ENCODE peak calls at places on chromosomes 5 and 9, in nine cellular contexts. One of them, this sample, is unnamed.

GRCh38 chr9:105757496-105758251 is 63.3 kb downstream of the TMEM38B start:
- DNase-seq in small intestine: no peak
- DNase-seq in PC-9: no peak
- DNase-seq in SJSA1: no peak
- DNase-seq in endothelial cell of umbilical vein: no peak
- DNase-seq in CD4-positive, CD25-positive, alpha-beta regulatory T cell: no peak
- DNase-seq in H9: no peak
- DNase-seq in stomach: no peak
- DNase-seq in naive thymus-derived CD4-positive, alpha-beta T cell: no peak
- DNase-seq in this sample: no peak

GRCh38 chr5:174343826-174344225 is 298.3 kb downstream of the NSG2 start:
- DNase-seq in stomach: no peak
- DNase-seq in SJSA1: no peak
- DNase-seq in naive thymus-derived CD4-positive, alpha-beta T cell: no peak
- DNase-seq in CD4-positive, CD25-positive, alpha-beta regulatory T cell: no peak
- DNase-seq in PC-9: no peak
- DNase-seq in H9: no peak
- DNase-seq in small intestine: no peak
- DNase-seq in endothelial cell of umbilical vein: no peak
- DNase-seq in this sample: no peak

GRCh38 chr5:50667079-50667652 is 729 bp downstream of the PARP8 start:
- DNase-seq in H9: peak; percentile 66
- DNase-seq in SJSA1: peak; percentile 53
- DNase-seq in small intestine: peak; percentile 43
- DNase-seq in CD4-positive, CD25-positive, alpha-beta regulatory T cell: no peak
- DNase-seq in PC-9: no peak
- DNase-seq in naive thymus-derived CD4-positive, alpha-beta T cell: peak; percentile 76
- DNase-seq in endothelial cell of umbilical vein: peak; percentile 4
- DNase-seq in stomach: peak; percentile 63
- DNase-seq in this sample: no peak

GRCh38 chr5:119345861-119346260 is 10.0 kb upstream of the TNFAIP8 start:
- DNase-seq in endothelial cell of umbilical vein: no peak
- DNase-seq in PC-9: no peak
- DNase-seq in stomach: no peak
- DNase-seq in SJSA1: no peak
- DNase-seq in naive thymus-derived CD4-positive, alpha-beta T cell: no peak
- DNase-seq in small intestine: no peak
- DNase-seq in H9: no peak
- DNase-seq in CD4-positive, CD25-positive, alpha-beta regulatory T cell: no peak
- DNase-seq in this sample: no peak

GRCh38 chr9:91678807-91679206 is 255.2 kb upstream of the NFIL3 start:
- DNase-seq in CD4-positive, CD25-positive, alpha-beta regulatory T cell: no peak
- DNase-seq in H9: no peak
- DNase-seq in PC-9: no peak
- DNase-seq in endothelial cell of umbilical vein: no peak
- DNase-seq in stomach: no peak
- DNase-seq in SJSA1: no peak
- DNase-seq in naive thymus-derived CD4-positive, alpha-beta T cell: no peak
- DNase-seq in small intestine: no peak
- DNase-seq in this sample: peak; percentile 20

GRCh38 chr9:96853711-96854072 is 622 bp downstream of the ZNF782 start:
- DNase-seq in PC-9: no peak
- DNase-seq in stomach: no peak
- DNase-seq in H9: no peak
- DNase-seq in SJSA1: no peak
- DNase-seq in naive thymus-derived CD4-positive, alpha-beta T cell: peak; percentile 25
- DNase-seq in small intestine: peak; percentile 32
- DNase-seq in endothelial cell of umbilical vein: no peak
- DNase-seq in CD4-positive, CD25-positive, alpha-beta regulatory T cell: peak; percentile 40
- DNase-seq in this sample: no peak

GRCh38 chr5:169182797-169183196 is 118.1 kb downstream of the SLIT3 start:
- DNase-seq in PC-9: no peak
- DNase-seq in stomach: no peak
- DNase-seq in naive thymus-derived CD4-positive, alpha-beta T cell: no peak
- DNase-seq in CD4-positive, CD25-positive, alpha-beta regulatory T cell: no peak
- DNase-seq in endothelial cell of umbilical vein: no peak
- DNase-seq in H9: no peak
- DNase-seq in small intestine: no peak
- DNase-seq in SJSA1: no peak
- DNase-seq in this sample: no peak

GRCh38 chr5:58135571-58136335 is 324.1 kb downstream of the PLK2 start:
- DNase-seq in naive thymus-derived CD4-positive, alpha-beta T cell: no peak
- DNase-seq in stomach: no peak
- DNase-seq in CD4-positive, CD25-positive, alpha-beta regulatory T cell: no peak
- DNase-seq in SJSA1: no peak
- DNase-seq in small intestine: no peak
- DNase-seq in PC-9: no peak
- DNase-seq in endothelial cell of umbilical vein: no peak
- DNase-seq in H9: no peak
- DNase-seq in this sample: no peak

GRCh38 chr5:109177227-109177626 is 232.5 kb downstream of the PJA2 start:
- DNase-seq in SJSA1: no peak
- DNase-seq in CD4-positive, CD25-positive, alpha-beta regulatory T cell: no peak
- DNase-seq in stomach: no peak
- DNase-seq in endothelial cell of umbilical vein: no peak
- DNase-seq in naive thymus-derived CD4-positive, alpha-beta T cell: no peak
- DNase-seq in PC-9: no peak
- DNase-seq in small intestine: no peak
- DNase-seq in H9: no peak
- DNase-seq in this sample: no peak

GRCh38 chr9:135849186-135849585 is 58.2 kb downstream of the CAMSAP1 start:
- DNase-seq in CD4-positive, CD25-positive, alpha-beta regulatory T cell: no peak
- DNase-seq in PC-9: no peak
- DNase-seq in endothelial cell of umbilical vein: no peak
- DNase-seq in small intestine: no peak
- DNase-seq in naive thymus-derived CD4-positive, alpha-beta T cell: no peak
- DNase-seq in H9: no peak
- DNase-seq in stomach: no peak
- DNase-seq in SJSA1: no peak
- DNase-seq in this sample: no peak

GRCh38 chr5:127068771-127069330 is 4.5 kb downstream of the C5orf63 start:
- DNase-seq in naive thymus-derived CD4-positive, alpha-beta T cell: no peak
- DNase-seq in SJSA1: no peak
- DNase-seq in stomach: no peak
- DNase-seq in H9: no peak
- DNase-seq in PC-9: no peak
- DNase-seq in CD4-positive, CD25-positive, alpha-beta regulatory T cell: no peak
- DNase-seq in endothelial cell of umbilical vein: peak; percentile 67
- DNase-seq in small intestine: no peak
- DNase-seq in this sample: no peak

DNA sequence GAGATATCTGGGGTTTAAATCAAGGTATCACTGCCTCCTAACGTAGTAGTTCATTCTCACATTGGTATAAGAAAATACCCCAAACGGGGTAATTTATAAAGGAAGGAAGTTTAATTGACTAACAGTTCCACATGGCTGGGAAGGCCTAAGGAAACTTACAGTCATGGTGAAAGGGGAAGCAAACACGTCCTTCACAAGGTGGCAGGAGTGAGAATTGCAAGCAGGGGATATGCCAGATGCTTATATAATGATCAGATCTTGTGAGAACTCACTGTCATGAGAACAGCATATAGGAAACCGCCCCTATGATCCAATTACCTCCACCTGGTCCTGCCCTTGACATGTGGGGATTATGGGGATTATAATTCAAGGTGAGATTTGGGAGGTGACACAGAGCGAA is 1280.2 kb upstream of the C9orf72 start:
- DNase-seq in stomach: no peak
- DNase-seq in SJSA1: no peak
- DNase-seq in PC-9: no peak
- DNase-seq in endothelial cell of umbilical vein: no peak
- DNase-seq in CD4-positive, CD25-positive, alpha-beta regulatory T cell: no peak
- DNase-seq in small intestine: no peak
- DNase-seq in H9: peak; percentile 33
- DNase-seq in naive thymus-derived CD4-positive, alpha-beta T cell: no peak
- DNase-seq in this sample: no peak
- H3K4me1 ChIP-seq in stomach: no peaks in the 10 kb centered on the region
- H3K4me1 ChIP-seq in SJSA1: no peaks in the 10 kb centered on the region
- H3K4me1 ChIP-seq in PC-9: no peaks in the 10 kb centered on the region
- H3K4me1 ChIP-seq in endothelial cell of umbilical vein: no peaks in the 10 kb centered on the region
- H3K4me1 ChIP-seq in CD4-positive, CD25-positive, alpha-beta regulatory T cell: no peaks in the 10 kb centered on the region
- H3K4me1 ChIP-seq in small intestine: no peaks in the 10 kb centered on the region
- H3K4me1 ChIP-seq in H9: no peaks in the 10 kb centered on the region
- H3K4me1 ChIP-seq in naive thymus-derived CD4-positive, alpha-beta T cell: no peaks in the 10 kb centered on the region
- H3K4me1 ChIP-seq in this sample: no peaks in the 10 kb centered on the region

GRCh38 chr9:130022566-130023146 is 20.3 kb downstream of the FNBP1 start:
- DNase-seq in CD4-positive, CD25-positive, alpha-beta regulatory T cell: no peak
- DNase-seq in small intestine: no peak
- DNase-seq in stomach: no peak
- DNase-seq in naive thymus-derived CD4-positive, alpha-beta T cell: no peak
- DNase-seq in endothelial cell of umbilical vein: no peak
- DNase-seq in PC-9: no peak
- DNase-seq in SJSA1: no peak
- DNase-seq in H9: no peak
- DNase-seq in this sample: no peak
- H3K27ac ChIP-seq in CD4-positive, CD25-positive, alpha-beta regulatory T cell: peak overlapping the region; percentile 65
- H3K27ac ChIP-seq in small intestine: peak overlapping the region; percentile 21
- H3K27ac ChIP-seq in stomach: peak overlapping the region; percentile 49
- H3K27ac ChIP-seq in naive thymus-derived CD4-positive, alpha-beta T cell: peak overlapping the region; percentile 43
- H3K27ac ChIP-seq in endothelial cell of umbilical vein: no peak overlapping the region
- H3K27ac ChIP-seq in PC-9: peak overlapping the region; percentile 89
- H3K27ac ChIP-seq in SJSA1: no peak overlapping the region
- H3K27ac ChIP-seq in H9: no peak overlapping the region
- H3K27ac ChIP-seq in this sample: no peak overlapping the region

GRCh38 chr9:77952641-77953341 is 78.8 kb downstream of the GNAQ start:
- DNase-seq in stomach: no peak
- DNase-seq in endothelial cell of umbilical vein: peak; percentile 81
- DNase-seq in CD4-positive, CD25-positive, alpha-beta regulatory T cell: no peak
- DNase-seq in naive thymus-derived CD4-positive, alpha-beta T cell: no peak
- DNase-seq in H9: no peak
- DNase-seq in PC-9: peak; percentile 61
- DNase-seq in small intestine: no peak
- DNase-seq in SJSA1: no peak
- DNase-seq in this sample: no peak

GRCh38 chr9:77954619-77955018 is 77.0 kb downstream of the GNAQ start:
- DNase-seq in stomach: no peak
- DNase-seq in H9: no peak
- DNase-seq in PC-9: no peak
- DNase-seq in SJSA1: no peak
- DNase-seq in small intestine: no peak
- DNase-seq in naive thymus-derived CD4-positive, alpha-beta T cell: no peak
- DNase-seq in endothelial cell of umbilical vein: no peak
- DNase-seq in CD4-positive, CD25-positive, alpha-beta regulatory T cell: no peak
- DNase-seq in this sample: no peak

GRCh38 chr9:77953590-77953989 is 78.0 kb downstream of the GNAQ start:
- DNase-seq in PC-9: no peak
- DNase-seq in SJSA1: no peak
- DNase-seq in endothelial cell of umbilical vein: no peak
- DNase-seq in naive thymus-derived CD4-positive, alpha-beta T cell: no peak
- DNase-seq in H9: no peak
- DNase-seq in CD4-positive, CD25-positive, alpha-beta regulatory T cell: no peak
- DNase-seq in small intestine: no peak
- DNase-seq in stomach: no peak
- DNase-seq in this sample: no peak

GRCh38 chr9:77954018-77954417 is 77.6 kb downstream of the GNAQ start:
- DNase-seq in CD4-positive, CD25-positive, alpha-beta regulatory T cell: no peak
- DNase-seq in H9: no peak
- DNase-seq in SJSA1: no peak
- DNase-seq in small intestine: no peak
- DNase-seq in stomach: no peak
- DNase-seq in PC-9: no peak
- DNase-seq in endothelial cell of umbilical vein: no peak
- DNase-seq in naive thymus-derived CD4-positive, alpha-beta T cell: no peak
- DNase-seq in this sample: no peak

DNA sequence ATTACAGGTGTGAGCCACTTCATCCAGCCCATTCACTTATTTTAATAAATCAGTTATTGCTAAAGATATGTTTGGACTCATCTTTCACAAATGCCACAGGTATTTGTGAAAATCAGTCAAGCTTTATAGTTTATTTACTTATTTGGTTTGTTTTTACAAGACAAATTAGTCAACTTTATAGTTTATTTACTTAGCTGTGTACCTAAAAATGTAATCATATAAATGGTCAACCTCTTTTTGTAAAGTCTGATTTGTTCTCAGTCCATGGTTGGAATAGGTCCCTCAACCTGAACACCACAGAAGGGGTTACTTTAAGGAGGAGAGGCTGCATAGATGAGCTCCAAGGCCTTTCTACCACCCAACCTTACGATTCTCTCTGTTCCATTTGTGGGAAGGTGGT is 80.2 kb downstream of the GNAQ start:
- DNase-seq in CD4-positive, CD25-positive, alpha-beta regulatory T cell: no peak
- DNase-seq in SJSA1: no peak
- DNase-seq in stomach: no peak
- DNase-seq in H9: no peak
- DNase-seq in PC-9: peak; percentile 50
- DNase-seq in small intestine: no peak
- DNase-seq in endothelial cell of umbilical vein: no peak
- DNase-seq in naive thymus-derived CD4-positive, alpha-beta T cell: no peak
- DNase-seq in this sample: no peak
- H3K4me1 ChIP-seq in CD4-positive, CD25-positive, alpha-beta regulatory T cell: no peaks in the 10 kb centered on the region
- H3K4me1 ChIP-seq in SJSA1: peaks cover 20% of the 10 kb centered on the region
- H3K4me1 ChIP-seq in stomach: peaks cover 53% of the 10 kb centered on the region
- H3K4me1 ChIP-seq in H9: peaks cover 5% of the 10 kb centered on the region
- H3K4me1 ChIP-seq in PC-9: peaks cover 20% of the 10 kb centered on the region
- H3K4me1 ChIP-seq in small intestine: peaks cover 28% of the 10 kb centered on the region
- H3K4me1 ChIP-seq in endothelial cell of umbilical vein: peaks cover 31% of the 10 kb centered on the region
- H3K4me1 ChIP-seq in naive thymus-derived CD4-positive, alpha-beta T cell: peaks cover 22% of the 10 kb centered on the region
- H3K4me1 ChIP-seq in this sample: peaks cover 8% of the 10 kb centered on the region

GRCh38 chr9:127534931-127535330 is 77.1 kb upstream of the STXBP1 start:
- DNase-seq in small intestine: no peak
- DNase-seq in stomach: no peak
- DNase-seq in naive thymus-derived CD4-positive, alpha-beta T cell: no peak
- DNase-seq in SJSA1: no peak
- DNase-seq in PC-9: no peak
- DNase-seq in endothelial cell of umbilical vein: no peak
- DNase-seq in H9: no peak
- DNase-seq in CD4-positive, CD25-positive, alpha-beta regulatory T cell: no peak
- DNase-seq in this sample: peak; percentile 42
- H3K27ac ChIP-seq in small intestine: no peak overlapping the region
- H3K27ac ChIP-seq in stomach: peak overlapping the region; percentile 85
- H3K27ac ChIP-seq in naive thymus-derived CD4-positive, alpha-beta T cell: no peak overlapping the region
- H3K27ac ChIP-seq in SJSA1: no peak overlapping the region
- H3K27ac ChIP-seq in PC-9: no peak overlapping the region
- H3K27ac ChIP-seq in endothelial cell of umbilical vein: no peak overlapping the region
- H3K27ac ChIP-seq in H9: no peak overlapping the region
- H3K27ac ChIP-seq in CD4-positive, CD25-positive, alpha-beta regulatory T cell: no peak overlapping the region
- H3K27ac ChIP-seq in this sample: peak overlapping the region; percentile 58